ENCODE peak calls at places on chromosomes 2 and 18, in nine cellular contexts. One of them, this sample, is unnamed.

GRCh38 chr2:219491278-219491967 is 7.3 kb upstream of the GMPPA start:
- DNase-seq in SK-N-SH: no peak
- DNase-seq in fibroblast of mammary gland: no peak
- DNase-seq in retinal pigment epithelial cell: no peak
- DNase-seq in cardiac muscle cell: no peak
- DNase-seq in ovary: no peak
- DNase-seq in A549: no peak
- DNase-seq in chondrocyte: no peak
- DNase-seq in brain microvascular endothelial cell: no peak
- DNase-seq in this sample: no peak

GRCh38 chr2:136444323-136444722 is 321.0 kb upstream of the THSD7B start:
- DNase-seq in SK-N-SH: no peak
- DNase-seq in fibroblast of mammary gland: no peak
- DNase-seq in retinal pigment epithelial cell: no peak
- DNase-seq in cardiac muscle cell: no peak
- DNase-seq in ovary: no peak
- DNase-seq in A549: no peak
- DNase-seq in chondrocyte: no peak
- DNase-seq in brain microvascular endothelial cell: no peak
- DNase-seq in this sample: no peak

GRCh38 chr2:155852156-155852555 is 480.4 kb downstream of the NR4A2 start:
- DNase-seq in SK-N-SH: no peak
- DNase-seq in fibroblast of mammary gland: no peak
- DNase-seq in retinal pigment epithelial cell: no peak
- DNase-seq in cardiac muscle cell: no peak
- DNase-seq in ovary: no peak
- DNase-seq in A549: no peak
- DNase-seq in chondrocyte: no peak
- DNase-seq in brain microvascular endothelial cell: no peak
- DNase-seq in this sample: no peak

GRCh38 chr2:241112592-241112991 is 10.5 kb upstream of the MTERF4 start:
- DNase-seq in SK-N-SH: no peak
- DNase-seq in fibroblast of mammary gland: no peak
- DNase-seq in retinal pigment epithelial cell: no peak
- DNase-seq in cardiac muscle cell: no peak
- DNase-seq in ovary: no peak
- DNase-seq in A549: no peak
- DNase-seq in chondrocyte: no peak
- DNase-seq in brain microvascular endothelial cell: no peak
- DNase-seq in this sample: no peak

GRCh38 chr18:58373486-58373885 is 255.4 kb downstream of the ALPK2 start:
- DNase-seq in SK-N-SH: no peak
- DNase-seq in fibroblast of mammary gland: no peak
- DNase-seq in retinal pigment epithelial cell: no peak
- DNase-seq in cardiac muscle cell: no peak
- DNase-seq in ovary: no peak
- DNase-seq in A549: no peak
- DNase-seq in chondrocyte: no peak
- DNase-seq in brain microvascular endothelial cell: no peak
- DNase-seq in this sample: no peak

GRCh38 chr2:235394278-235394828 is 99.5 kb upstream of the AGAP1 start:
- DNase-seq in SK-N-SH: no peak
- DNase-seq in fibroblast of mammary gland: peak
- DNase-seq in retinal pigment epithelial cell: peak
- DNase-seq in cardiac muscle cell: no peak
- DNase-seq in ovary: no peak
- DNase-seq in A549: peak
- DNase-seq in chondrocyte: no peak
- DNase-seq in brain microvascular endothelial cell: peak
- DNase-seq in this sample: peak

GRCh38 chr2:208239770-208240493 is 14.9 kb downstream of the IDH1 start:
- DNase-seq in SK-N-SH: no peak
- DNase-seq in fibroblast of mammary gland: no peak
- DNase-seq in retinal pigment epithelial cell: no peak
- DNase-seq in cardiac muscle cell: no peak
- DNase-seq in ovary: no peak
- DNase-seq in A549: no peak
- DNase-seq in chondrocyte: no peak
- DNase-seq in brain microvascular endothelial cell: no peak
- DNase-seq in this sample: no peak

GRCh38 chr2:204984421-204984925 is 439.2 kb downstream of the PARD3B start:
- DNase-seq in SK-N-SH: no peak
- DNase-seq in fibroblast of mammary gland: peak
- DNase-seq in retinal pigment epithelial cell: no peak
- DNase-seq in cardiac muscle cell: no peak
- DNase-seq in ovary: no peak
- DNase-seq in A549: no peak
- DNase-seq in chondrocyte: no peak
- DNase-seq in brain microvascular endothelial cell: peak
- DNase-seq in this sample: no peak

GRCh38 chr2:162967137-162967536 is 128.6 kb upstream of the KCNH7 start:
- DNase-seq in SK-N-SH: peak
- DNase-seq in fibroblast of mammary gland: no peak
- DNase-seq in retinal pigment epithelial cell: no peak
- DNase-seq in cardiac muscle cell: peak
- DNase-seq in ovary: no peak
- DNase-seq in A549: no peak
- DNase-seq in chondrocyte: no peak
- DNase-seq in brain microvascular endothelial cell: no peak
- DNase-seq in this sample: no peak

GRCh38 chr2:33497177-33497787 is 20.8 kb downstream of the RASGRP3 start:
- DNase-seq in SK-N-SH: no peak
- DNase-seq in fibroblast of mammary gland: no peak
- DNase-seq in retinal pigment epithelial cell: no peak
- DNase-seq in cardiac muscle cell: no peak
- DNase-seq in ovary: no peak
- DNase-seq in A549: no peak
- DNase-seq in chondrocyte: no peak
- DNase-seq in brain microvascular endothelial cell: no peak
- DNase-seq in this sample: no peak

GRCh38 chr2:101616411-101616810 is 81.1 kb upstream of the MAP4K4 start:
- DNase-seq in SK-N-SH: peak
- DNase-seq in fibroblast of mammary gland: no peak
- DNase-seq in retinal pigment epithelial cell: no peak
- DNase-seq in cardiac muscle cell: no peak
- DNase-seq in ovary: no peak
- DNase-seq in A549: no peak
- DNase-seq in chondrocyte: no peak
- DNase-seq in brain microvascular endothelial cell: peak
- DNase-seq in this sample: no peak

GRCh38 chr18:76923485-76924085 is 101.2 kb downstream of the ZNF236 start:
- DNase-seq in SK-N-SH: peak
- DNase-seq in fibroblast of mammary gland: peak
- DNase-seq in retinal pigment epithelial cell: no peak
- DNase-seq in cardiac muscle cell: peak
- DNase-seq in ovary: no peak
- DNase-seq in A549: peak
- DNase-seq in chondrocyte: no peak
- DNase-seq in brain microvascular endothelial cell: peak
- DNase-seq in this sample: no peak

GRCh38 chr2:149679286-149679685 is 91.7 kb upstream of the MMADHC start:
- DNase-seq in SK-N-SH: no peak
- DNase-seq in fibroblast of mammary gland: peak
- DNase-seq in retinal pigment epithelial cell: no peak
- DNase-seq in cardiac muscle cell: no peak
- DNase-seq in ovary: no peak
- DNase-seq in A549: peak
- DNase-seq in chondrocyte: no peak
- DNase-seq in brain microvascular endothelial cell: peak
- DNase-seq in this sample: peak

GRCh38 chr2:12002215-12002614 is 255.8 kb downstream of the LPIN1 start:
- DNase-seq in SK-N-SH: no peak
- DNase-seq in fibroblast of mammary gland: no peak
- DNase-seq in retinal pigment epithelial cell: no peak
- DNase-seq in cardiac muscle cell: no peak
- DNase-seq in ovary: no peak
- DNase-seq in A549: no peak
- DNase-seq in chondrocyte: no peak
- DNase-seq in brain microvascular endothelial cell: no peak
- DNase-seq in this sample: no peak

GRCh38 chr2:173629076-173629475 is 274.4 kb downstream of the CDCA7 start:
- DNase-seq in SK-N-SH: no peak
- DNase-seq in fibroblast of mammary gland: no peak
- DNase-seq in retinal pigment epithelial cell: no peak
- DNase-seq in cardiac muscle cell: no peak
- DNase-seq in ovary: no peak
- DNase-seq in A549: no peak
- DNase-seq in chondrocyte: no peak
- DNase-seq in brain microvascular endothelial cell: no peak
- DNase-seq in this sample: no peak

GRCh38 chr2:3459185-3460015 is 59.9 kb downstream of the ADI1 start:
- DNase-seq in SK-N-SH: peak
- DNase-seq in fibroblast of mammary gland: no peak
- DNase-seq in retinal pigment epithelial cell: no peak
- DNase-seq in cardiac muscle cell: peak
- DNase-seq in ovary: no peak
- DNase-seq in A549: no peak
- DNase-seq in chondrocyte: peak
- DNase-seq in brain microvascular endothelial cell: no peak
- DNase-seq in this sample: no peak

GRCh38 chr2:46615555-46616487 is 136.5 kb downstream of the TMEM247 start:
- DNase-seq in SK-N-SH: no peak
- DNase-seq in fibroblast of mammary gland: no peak
- DNase-seq in retinal pigment epithelial cell: no peak
- DNase-seq in cardiac muscle cell: peak
- DNase-seq in ovary: peak
- DNase-seq in A549: peak
- DNase-seq in chondrocyte: no peak
- DNase-seq in brain microvascular endothelial cell: no peak
- DNase-seq in this sample: peak
- TF ChIP-seq CTCF in SK-N-SH: peak
- TF ChIP-seq CTCF in fibroblast of mammary gland: peak
- TF ChIP-seq CTCF in retinal pigment epithelial cell: peak
- TF ChIP-seq CTCF in cardiac muscle cell: peak
- TF ChIP-seq CTCF in ovary: no peak
- TF ChIP-seq CTCF in A549: peak
- TF ChIP-seq CTCF in chondrocyte: peak
- TF ChIP-seq CTCF in brain microvascular endothelial cell: peak
- TF ChIP-seq CTCF in this sample: peak

DNA sequence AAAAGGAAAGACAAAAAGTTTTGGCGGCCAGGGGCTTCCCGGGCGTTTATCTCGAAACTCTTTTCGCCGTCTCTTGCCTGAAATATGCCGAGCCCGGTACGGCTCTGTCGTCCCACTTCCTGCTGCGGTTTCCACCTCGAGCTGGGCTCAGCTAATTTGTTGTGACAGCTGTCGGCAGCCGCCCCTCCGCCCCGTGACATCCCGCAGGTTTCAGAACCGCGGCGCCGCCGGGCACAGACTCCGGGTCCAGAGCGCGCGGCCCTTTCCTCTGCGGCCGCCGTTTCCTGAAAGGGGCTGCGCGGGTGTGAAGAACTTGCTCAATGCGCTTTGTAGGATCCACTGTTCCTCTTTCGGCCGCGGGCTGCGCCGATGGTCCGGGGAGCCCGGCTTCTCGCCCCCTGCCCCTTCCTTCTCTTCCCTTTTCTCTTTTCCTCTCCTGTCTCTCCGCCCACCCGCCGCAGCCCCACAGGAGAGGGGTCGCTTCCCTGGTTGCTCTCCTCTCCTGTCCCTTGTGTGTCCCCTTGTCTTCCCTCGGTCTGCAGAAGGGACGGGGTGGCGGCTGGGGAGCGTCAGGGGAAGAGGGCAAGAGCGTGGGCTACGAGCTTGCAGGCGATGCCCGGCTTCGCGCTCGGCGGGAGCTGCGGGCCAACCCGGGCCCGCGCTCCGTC is 648 bp downstream of the ARID5A start:
- DNase-seq in SK-N-SH: peak
- DNase-seq in fibroblast of mammary gland: peak
- DNase-seq in retinal pigment epithelial cell: no peak
- DNase-seq in cardiac muscle cell: peak
- DNase-seq in ovary: peak
- DNase-seq in A549: no peak
- DNase-seq in chondrocyte: no peak
- DNase-seq in brain microvascular endothelial cell: no peak
- DNase-seq in this sample: peak
- TF ChIP-seq CTCF in SK-N-SH: no peak
- TF ChIP-seq CTCF in fibroblast of mammary gland: no peak
- TF ChIP-seq CTCF in retinal pigment epithelial cell: no peak
- TF ChIP-seq CTCF in cardiac muscle cell: no peak
- TF ChIP-seq CTCF in ovary: no peak
- TF ChIP-seq CTCF in A549: no peak
- TF ChIP-seq CTCF in chondrocyte: no peak
- TF ChIP-seq CTCF in brain microvascular endothelial cell: no peak
- TF ChIP-seq CTCF in this sample: no peak

GRCh38 chr2:151953467-151953866 is 125.2 kb upstream of the ARL5A start:
- DNase-seq in SK-N-SH: no peak
- DNase-seq in fibroblast of mammary gland: no peak
- DNase-seq in retinal pigment epithelial cell: no peak
- DNase-seq in cardiac muscle cell: no peak
- DNase-seq in ovary: no peak
- DNase-seq in A549: no peak
- DNase-seq in chondrocyte: no peak
- DNase-seq in brain microvascular endothelial cell: no peak
- DNase-seq in this sample: no peak
- TF ChIP-seq CTCF in SK-N-SH: no peak
- TF ChIP-seq CTCF in fibroblast of mammary gland: no peak
- TF ChIP-seq CTCF in retinal pigment epithelial cell: peak
- TF ChIP-seq CTCF in cardiac muscle cell: no peak
- TF ChIP-seq CTCF in ovary: no peak
- TF ChIP-seq CTCF in A549: no peak
- TF ChIP-seq CTCF in chondrocyte: peak
- TF ChIP-seq CTCF in brain microvascular endothelial cell: no peak
- TF ChIP-seq CTCF in this sample: peak

GRCh38 chr2:172313715-172314341 is 113.6 kb upstream of the ITGA6 start:
- DNase-seq in SK-N-SH: no peak
- DNase-seq in fibroblast of mammary gland: no peak
- DNase-seq in retinal pigment epithelial cell: no peak
- DNase-seq in cardiac muscle cell: no peak
- DNase-seq in ovary: no peak
- DNase-seq in A549: no peak
- DNase-seq in chondrocyte: no peak
- DNase-seq in brain microvascular endothelial cell: no peak
- DNase-seq in this sample: no peak

GRCh38 chr2:172311921-172312345 is 115.5 kb upstream of the ITGA6 start:
- DNase-seq in SK-N-SH: no peak
- DNase-seq in fibroblast of mammary gland: peak
- DNase-seq in retinal pigment epithelial cell: no peak
- DNase-seq in cardiac muscle cell: no peak
- DNase-seq in ovary: no peak
- DNase-seq in A549: no peak
- DNase-seq in chondrocyte: no peak
- DNase-seq in brain microvascular endothelial cell: no peak
- DNase-seq in this sample: no peak

GRCh38 chr2:172307800-172308199 is 119.6 kb upstream of the ITGA6 start:
- DNase-seq in SK-N-SH: no peak
- DNase-seq in fibroblast of mammary gland: no peak
- DNase-seq in retinal pigment epithelial cell: no peak
- DNase-seq in cardiac muscle cell: peak
- DNase-seq in ovary: no peak
- DNase-seq in A549: no peak
- DNase-seq in chondrocyte: no peak
- DNase-seq in brain microvascular endothelial cell: no peak
- DNase-seq in this sample: no peak

GRCh38 chr2:172305066-172305465 is 122.3 kb upstream of the ITGA6 start:
- DNase-seq in SK-N-SH: no peak
- DNase-seq in fibroblast of mammary gland: no peak
- DNase-seq in retinal pigment epithelial cell: no peak
- DNase-seq in cardiac muscle cell: no peak
- DNase-seq in ovary: no peak
- DNase-seq in A549: no peak
- DNase-seq in chondrocyte: no peak
- DNase-seq in brain microvascular endothelial cell: no peak
- DNase-seq in this sample: no peak

GRCh38 chr2:172308253-172308935 is 119.0 kb upstream of the ITGA6 start:
- DNase-seq in SK-N-SH: no peak
- DNase-seq in fibroblast of mammary gland: no peak
- DNase-seq in retinal pigment epithelial cell: no peak
- DNase-seq in cardiac muscle cell: no peak
- DNase-seq in ovary: no peak
- DNase-seq in A549: no peak
- DNase-seq in chondrocyte: no peak
- DNase-seq in brain microvascular endothelial cell: no peak
- DNase-seq in this sample: no peak
- TF ChIP-seq CTCF in SK-N-SH: no peak
- TF ChIP-seq CTCF in fibroblast of mammary gland: no peak
- TF ChIP-seq CTCF in retinal pigment epithelial cell: no peak
- TF ChIP-seq CTCF in cardiac muscle cell: no peak
- TF ChIP-seq CTCF in ovary: no peak
- TF ChIP-seq CTCF in A549: no peak
- TF ChIP-seq CTCF in chondrocyte: no peak
- TF ChIP-seq CTCF in brain microvascular endothelial cell: no peak
- TF ChIP-seq CTCF in this sample: no peak

This sample was measured in HFFc6.